ENCODE peak calls at places on chromosomes 11 and 22, in seven cellular contexts. One of them, this sample, is unnamed.

GRCh38 chr22:26804315-26804714 is 146.9 kb downstream of the MIAT start:
- DNase-seq in SJSA1: no peak
- DNase-seq in HAP-1: no peak
- DNase-seq in cardiac fibroblast: no peak
- DNase-seq in GM12864: no peak
- DNase-seq in breast epithelium: no peak
- DNase-seq in tibial artery: no peak
- DNase-seq in this sample: no peak

GRCh38 chr22:32897400-32897799 is 95.9 kb downstream of the TIMP3 start:
- DNase-seq in SJSA1: no peak
- DNase-seq in cardiac fibroblast: no peak
- DNase-seq in breast epithelium: no peak
- DNase-seq in HAP-1: no peak
- DNase-seq in GM12864: no peak
- DNase-seq in tibial artery: no peak
- DNase-seq in this sample: peak; percentile 56

GRCh38 chr11:13183094-13183825 is 94.3 kb upstream of the BMAL1 start:
- DNase-seq in GM12864: no peak
- DNase-seq in tibial artery: no peak
- DNase-seq in breast epithelium: no peak
- DNase-seq in cardiac fibroblast: peak; percentile 78
- DNase-seq in HAP-1: peak; percentile 14
- DNase-seq in SJSA1: no peak
- DNase-seq in this sample: no peak

GRCh38 chr22:17334054-17334453 is 35.2 kb upstream of the CECR2 start:
- DNase-seq in tibial artery: no peak
- DNase-seq in breast epithelium: no peak
- DNase-seq in cardiac fibroblast: no peak
- DNase-seq in GM12864: no peak
- DNase-seq in SJSA1: no peak
- DNase-seq in HAP-1: no peak
- DNase-seq in this sample: no peak

GRCh38 chr22:45957826-45958225 is 19.1 kb downstream of the WNT7B start:
- DNase-seq in tibial artery: no peak
- DNase-seq in breast epithelium: no peak
- DNase-seq in GM12864: no peak
- DNase-seq in SJSA1: no peak
- DNase-seq in cardiac fibroblast: no peak
- DNase-seq in HAP-1: no peak
- DNase-seq in this sample: no peak

GRCh38 chr11:705646-706438 is at the start of gene EPS8L2:
- DNase-seq in SJSA1: no peak
- DNase-seq in breast epithelium: peak; percentile 76
- DNase-seq in HAP-1: peak; percentile 62
- DNase-seq in cardiac fibroblast: no peak
- DNase-seq in tibial artery: no peak
- DNase-seq in GM12864: no peak
- DNase-seq in this sample: no peak

GRCh38 chr11:74702383-74703007 is 28.7 kb downstream of the CHRDL2 start:
- DNase-seq in HAP-1: peak; percentile 81
- DNase-seq in cardiac fibroblast: peak; percentile 81
- DNase-seq in GM12864: peak; percentile 8
- DNase-seq in tibial artery: peak; percentile 65
- DNase-seq in breast epithelium: no peak
- DNase-seq in SJSA1: peak; percentile 54
- DNase-seq in this sample: no peak

GRCh38 chr11:59182457-59183151 is 10.7 kb downstream of the DTX4 start:
- DNase-seq in tibial artery: no peak
- DNase-seq in GM12864: no peak
- DNase-seq in SJSA1: no peak
- DNase-seq in cardiac fibroblast: no peak
- DNase-seq in breast epithelium: no peak
- DNase-seq in HAP-1: peak; percentile 15
- DNase-seq in this sample: no peak

GRCh38 chr11:27807594-27807993 is 107.3 kb upstream of the BDNF start:
- DNase-seq in breast epithelium: no peak
- DNase-seq in cardiac fibroblast: peak; percentile 6
- DNase-seq in SJSA1: no peak
- DNase-seq in HAP-1: no peak
- DNase-seq in tibial artery: no peak
- DNase-seq in GM12864: no peak
- DNase-seq in this sample: no peak

GRCh38 chr22:37496651-37497599 is 10.7 kb upstream of the MFNG start:
- DNase-seq in HAP-1: no peak
- DNase-seq in SJSA1: peak; percentile 82
- DNase-seq in breast epithelium: no peak
- DNase-seq in cardiac fibroblast: peak; percentile 88
- DNase-seq in GM12864: no peak
- DNase-seq in tibial artery: no peak
- DNase-seq in this sample: peak; percentile 92

GRCh38 chr11:15123849-15124248 is 9.1 kb downstream of the INSC start:
- DNase-seq in breast epithelium: no peak
- DNase-seq in SJSA1: peak; percentile 66
- DNase-seq in tibial artery: no peak
- DNase-seq in HAP-1: no peak
- DNase-seq in cardiac fibroblast: peak; percentile 47
- DNase-seq in GM12864: no peak
- DNase-seq in this sample: peak; percentile 93

GRCh38 chr11:114195981-114196731 is 100.0 kb upstream of the NNMT start:
- DNase-seq in breast epithelium: no peak
- DNase-seq in GM12864: no peak
- DNase-seq in tibial artery: no peak
- DNase-seq in HAP-1: no peak
- DNase-seq in SJSA1: no peak
- DNase-seq in cardiac fibroblast: peak; percentile 34
- DNase-seq in this sample: no peak

GRCh38 chr11:19821412-19821875 is 108.8 kb downstream of the NAV2 start:
- DNase-seq in HAP-1: no peak
- DNase-seq in breast epithelium: no peak
- DNase-seq in tibial artery: no peak
- DNase-seq in cardiac fibroblast: no peak
- DNase-seq in GM12864: no peak
- DNase-seq in SJSA1: no peak
- DNase-seq in this sample: no peak

GRCh38 chr11:130737866-130738431 is 178.3 kb downstream of the SNX19 start:
- DNase-seq in cardiac fibroblast: peak; percentile 83
- DNase-seq in GM12864: no peak
- DNase-seq in tibial artery: no peak
- DNase-seq in SJSA1: no peak
- DNase-seq in breast epithelium: no peak
- DNase-seq in HAP-1: no peak
- DNase-seq in this sample: no peak

GRCh38 chr11:117703209-117703608 is 93.8 kb downstream of the DSCAML1 start:
- DNase-seq in GM12864: no peak
- DNase-seq in SJSA1: no peak
- DNase-seq in HAP-1: no peak
- DNase-seq in tibial artery: no peak
- DNase-seq in breast epithelium: no peak
- DNase-seq in cardiac fibroblast: no peak
- DNase-seq in this sample: no peak

GRCh38 chr11:121418625-121419114 is 33.4 kb upstream of the SORL1 start:
- DNase-seq in breast epithelium: no peak
- DNase-seq in tibial artery: peak; percentile 45
- DNase-seq in GM12864: no peak
- DNase-seq in HAP-1: no peak
- DNase-seq in SJSA1: no peak
- DNase-seq in cardiac fibroblast: peak; percentile 12
- DNase-seq in this sample: no peak

GRCh38 chr22:40270748-40271373 is 75.4 kb upstream of the ADSL start:
- DNase-seq in GM12864: no peak
- DNase-seq in SJSA1: no peak
- DNase-seq in HAP-1: no peak
- DNase-seq in cardiac fibroblast: no peak
- DNase-seq in breast epithelium: no peak
- DNase-seq in tibial artery: no peak
- DNase-seq in this sample: no peak

GRCh38 chr11:17432041-17432440 is 43.6 kb upstream of the KCNJ11 start:
- DNase-seq in GM12864: no peak
- DNase-seq in SJSA1: no peak
- DNase-seq in tibial artery: no peak
- DNase-seq in cardiac fibroblast: no peak
- DNase-seq in HAP-1: no peak
- DNase-seq in breast epithelium: no peak
- DNase-seq in this sample: no peak

DNA sequence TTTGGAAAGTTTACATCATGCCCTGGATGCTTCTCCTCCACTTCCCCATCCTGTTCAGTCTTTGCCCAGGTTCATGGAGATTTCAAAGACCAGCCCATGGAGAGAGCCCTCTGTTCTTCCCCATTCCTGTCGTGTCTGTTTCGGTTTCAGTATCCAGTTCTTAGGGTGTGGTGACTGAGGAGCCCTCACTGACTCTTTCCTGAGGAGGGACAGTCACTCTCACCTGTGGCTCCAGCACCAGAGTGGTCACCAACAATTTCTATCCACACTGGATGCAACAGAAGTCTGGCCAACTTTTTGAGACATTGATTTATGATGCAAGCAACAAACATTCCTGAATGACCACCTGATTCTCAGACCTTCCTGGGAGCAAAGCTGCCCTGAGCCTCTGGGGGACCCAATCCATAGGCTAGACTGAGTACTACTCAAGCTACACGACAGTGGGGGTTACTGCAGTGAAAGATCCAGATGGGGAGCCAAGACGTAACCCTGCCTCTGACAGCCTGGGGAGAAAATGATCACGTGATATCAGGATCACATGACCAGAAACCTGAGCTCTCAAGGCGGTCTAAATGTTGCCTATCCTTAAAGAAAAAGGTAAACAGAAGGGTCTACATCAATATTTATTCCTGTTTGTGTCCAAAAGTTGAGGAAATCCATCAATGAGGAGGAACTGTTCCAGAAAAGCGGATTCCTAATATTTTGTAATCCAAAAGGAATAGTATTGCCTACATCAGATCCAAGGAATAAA is 76.2 kb upstream of the VPREB1 start:
- DNase-seq in breast epithelium: no peak
- DNase-seq in SJSA1: no peak
- DNase-seq in tibial artery: no peak
- DNase-seq in GM12864: peak; percentile 90
- DNase-seq in HAP-1: peak; percentile 38
- DNase-seq in cardiac fibroblast: peak; percentile 52
- DNase-seq in this sample: peak; percentile 12
- H3K4me3 ChIP-seq in breast epithelium: no peak overlapping the region
- H3K4me3 ChIP-seq in SJSA1: no peak overlapping the region
- H3K4me3 ChIP-seq in tibial artery: no peak overlapping the region
- H3K4me3 ChIP-seq in GM12864: peak overlapping the region; percentile 37
- H3K4me3 ChIP-seq in HAP-1: no peak overlapping the region
- H3K4me3 ChIP-seq in cardiac fibroblast: no peak overlapping the region
- H3K4me3 ChIP-seq in this sample: peak overlapping the region; percentile 1

DNA sequence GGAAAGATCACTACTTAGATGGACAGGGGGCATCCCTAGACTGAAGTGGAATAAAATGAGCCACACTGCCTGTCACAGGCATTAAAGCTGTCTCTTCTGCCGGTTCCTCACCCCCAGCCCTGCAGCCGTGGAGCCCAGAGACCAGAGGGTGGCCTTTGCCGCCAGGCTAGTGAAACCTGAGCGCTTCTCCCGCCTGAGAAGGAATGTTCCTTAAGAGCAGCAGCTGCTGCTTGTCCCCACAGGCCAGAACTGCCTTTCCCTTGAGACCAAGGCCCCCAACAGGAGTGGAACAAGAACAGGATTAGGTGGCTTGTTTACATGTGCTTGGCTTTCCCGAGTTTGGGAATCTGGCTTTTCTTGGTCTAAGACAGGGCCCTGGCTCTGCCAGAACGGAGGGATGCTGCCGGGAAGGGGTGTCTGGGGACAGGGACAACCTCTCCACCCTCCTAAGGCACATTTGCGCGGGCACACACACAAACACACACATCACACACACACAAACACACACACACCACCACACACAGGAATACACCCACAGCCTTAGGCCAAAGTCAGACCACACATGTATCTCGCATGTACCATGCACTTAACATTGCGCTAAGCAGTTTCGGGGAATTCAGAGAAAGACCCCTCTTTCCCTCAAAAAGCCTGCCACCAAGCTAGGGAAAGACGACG is 91.8 kb downstream of the FEZ1 start:
- DNase-seq in tibial artery: no peak
- DNase-seq in cardiac fibroblast: peak; percentile 5
- DNase-seq in GM12864: no peak
- DNase-seq in HAP-1: peak; percentile 22
- DNase-seq in SJSA1: no peak
- DNase-seq in breast epithelium: peak; percentile 17
- DNase-seq in this sample: no peak
- H3K4me3 ChIP-seq in tibial artery: no peak overlapping the region
- H3K4me3 ChIP-seq in cardiac fibroblast: no peak overlapping the region
- H3K4me3 ChIP-seq in GM12864: no peak overlapping the region
- H3K4me3 ChIP-seq in HAP-1: no peak overlapping the region
- H3K4me3 ChIP-seq in SJSA1: no peak overlapping the region
- H3K4me3 ChIP-seq in breast epithelium: no peak overlapping the region
- H3K4me3 ChIP-seq in this sample: no peak overlapping the region

DNA sequence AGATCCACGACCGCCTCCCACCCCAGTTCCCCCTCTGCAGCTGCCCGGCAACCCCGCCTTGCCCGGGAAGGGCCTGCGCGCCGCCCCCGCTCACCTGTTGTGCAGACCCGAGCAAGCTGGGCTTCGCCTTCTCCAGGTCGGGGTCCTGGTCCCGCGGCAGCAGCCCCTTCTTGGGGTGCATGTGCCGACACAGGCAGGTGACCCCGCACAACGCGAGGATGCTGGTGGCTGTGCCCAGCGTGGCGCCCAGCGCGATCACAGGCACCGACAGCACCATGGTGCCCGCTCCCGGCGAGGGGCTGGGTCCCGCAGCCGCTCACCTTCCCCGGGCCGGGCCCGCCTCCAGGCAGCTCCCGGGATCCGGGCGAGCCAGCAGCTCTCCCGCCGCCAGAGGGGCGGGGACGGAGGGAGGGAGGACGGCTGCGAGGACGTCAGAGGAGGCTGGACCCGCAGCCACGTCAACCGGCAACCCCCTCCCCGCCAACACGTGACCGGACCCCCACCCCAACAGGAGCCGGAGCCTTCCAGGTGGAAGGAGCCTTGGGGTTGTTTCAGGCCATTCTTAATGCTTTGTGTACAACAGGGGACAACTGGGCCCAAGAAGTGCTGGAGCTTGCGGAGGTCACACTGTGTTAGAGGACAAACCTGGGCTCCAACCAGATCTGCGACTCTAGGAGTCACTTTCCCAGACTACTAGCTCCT is at the start of gene SYT13:
- DNase-seq in SJSA1: peak; percentile 43
- DNase-seq in cardiac fibroblast: no peak
- DNase-seq in GM12864: no peak
- DNase-seq in HAP-1: no peak
- DNase-seq in breast epithelium: no peak
- DNase-seq in tibial artery: no peak
- DNase-seq in this sample: no peak
- H3K4me3 ChIP-seq in SJSA1: no peak within 1 kb of the TSS
- H3K4me3 ChIP-seq in cardiac fibroblast: no peak within 1 kb of the TSS
- H3K4me3 ChIP-seq in GM12864: no peak within 1 kb of the TSS
- H3K4me3 ChIP-seq in HAP-1: no peak within 1 kb of the TSS
- H3K4me3 ChIP-seq in breast epithelium: peak within 1 kb of the TSS; percentile 44
- H3K4me3 ChIP-seq in tibial artery: no peak within 1 kb of the TSS
- H3K4me3 ChIP-seq in this sample: peak within 1 kb of the TSS; percentile 54

DNA sequence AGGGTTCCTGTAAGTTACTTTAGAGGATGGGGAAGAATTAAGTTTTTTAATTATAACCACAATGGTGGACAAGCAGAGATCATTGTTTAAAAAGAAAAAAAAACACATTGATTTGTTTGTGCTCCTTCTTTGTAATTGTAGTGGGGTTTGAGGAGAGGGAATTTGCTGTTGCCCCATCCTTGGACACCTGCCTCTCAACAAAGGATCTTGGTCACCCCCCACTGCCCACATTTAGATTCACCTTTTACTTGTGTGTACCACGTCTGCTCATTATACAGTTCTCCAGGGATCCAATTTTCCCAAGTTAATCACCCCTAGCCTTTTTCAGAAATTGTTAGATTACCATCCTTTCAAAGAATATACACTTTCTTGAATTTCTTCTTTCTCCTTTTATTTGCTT is 53.0 kb downstream of the DNAJC24 start:
- DNase-seq in GM12864: no peak
- DNase-seq in HAP-1: no peak
- DNase-seq in SJSA1: no peak
- DNase-seq in cardiac fibroblast: no peak
- DNase-seq in tibial artery: no peak
- DNase-seq in breast epithelium: no peak
- DNase-seq in this sample: no peak
- H3K4me3 ChIP-seq in GM12864: no peak overlapping the region
- H3K4me3 ChIP-seq in HAP-1: no peak overlapping the region
- H3K4me3 ChIP-seq in SJSA1: no peak overlapping the region
- H3K4me3 ChIP-seq in cardiac fibroblast: no peak overlapping the region
- H3K4me3 ChIP-seq in tibial artery: no peak overlapping the region
- H3K4me3 ChIP-seq in breast epithelium: no peak overlapping the region
- H3K4me3 ChIP-seq in this sample: no peak overlapping the region

This sample was measured in kidney epithelial cell.